ENCODE peak calls at places on chromosomes 11 and 22, in ten cellular contexts. D is body of pancreas, E is HepG2, H is IMR-90, K is esophagus squamous epithelium, R is sigmoid colon, T is heart left ventricle, Y is right lobe of liver, U is uterus, O is HCT116. M is an unnamed sample. For H3K4me1, the result is how much of the 10 kb centered on the place peaks cover.

GRCh38 chr11:76782526-76783293 is 446 bp upstream of the TSKU start:
- DNase-seq in D (peak), E (peak), H (peak), K (no peak), R (peak), T (peak), Y (peak), U (peak), O (peak), M (peak)

GRCh38 chr22:26045855-26046254 is 123.4 kb upstream of the SEZ6L start:
- DNase-seq in D (peak), E (no peak), H (no peak), K (no peak), R (no peak), T (no peak), Y (no peak), U (no peak), O (no peak), M (no peak)

GRCh38 chr11:17277024-17277584 is 565 bp downstream of the NUCB2 start:
- DNase-seq in D (no peak), E (no peak), H (peak), K (no peak), R (peak), T (no peak), Y (no peak), U (no peak), O (no peak), M (no peak)

GRCh38 chr22:26822300-26822699 is 164.9 kb downstream of the MIAT start:
- DNase-seq in D (no peak), E (no peak), H (no peak), K (no peak), R (no peak), T (no peak), Y (no peak), U (no peak), O (no peak), M (no peak)

GRCh38 chr22:36331306-36331911 is 56.4 kb downstream of the MYH9 start:
- DNase-seq in D (peak), E (peak), H (peak), K (peak), R (peak), T (peak), Y (peak), U (peak), O (peak), M (peak)

GRCh38 chr11:66697988-66698387 is 20.3 kb upstream of the RBM4B start:
- DNase-seq in D (no peak), E (no peak), H (no peak), K (no peak), R (no peak), T (no peak), Y (no peak), U (no peak), O (no peak), M (no peak)

GRCh38 chr11:132632641-132633124 is 899.6 kb downstream of the OPCML start:
- DNase-seq in D (peak), E (no peak), H (peak), K (no peak), R (no peak), T (no peak), Y (no peak), U (no peak), O (no peak), M (no peak)

GRCh38 chr11:6297831-6298230 is 22.5 kb downstream of the CAVIN3 start:
- DNase-seq in D (no peak), E (no peak), H (no peak), K (no peak), R (no peak), T (no peak), Y (no peak), U (no peak), O (no peak), M (no peak)

GRCh38 chr22:17815703-17816254 is 41.5 kb upstream of the BID start:
- DNase-seq in D (no peak), E (no peak), H (no peak), K (no peak), R (no peak), T (no peak), Y (no peak), U (no peak), O (no peak), M (no peak)

GRCh38 chr11:1946812-1947480 is at the start of gene MRPL23:
- DNase-seq in D (peak), E (no peak), H (no peak), K (no peak), R (peak), T (no peak), Y (no peak), U (peak), O (no peak), M (no peak)

GRCh38 chr11:122149232-122149631 is 33.2 kb upstream of the BLID start:
- DNase-seq in D (no peak), E (no peak), H (no peak), K (no peak), R (no peak), T (no peak), Y (no peak), U (no peak), O (no peak), M (no peak)

GRCh38 chr11:129960216-129961214 is 42.1 kb downstream of the PRDM10 start:
- DNase-seq in D (no peak), E (peak), H (peak), K (no peak), R (no peak), T (no peak), Y (no peak), U (no peak), O (peak), M (no peak)

GRCh38 chr11:120652705-120653335 is 141.3 kb downstream of the GRIK4 start:
- DNase-seq in D (no peak), E (no peak), H (peak), K (no peak), R (no peak), T (no peak), Y (no peak), U (no peak), O (no peak), M (no peak)

GRCh38 chr11:75450826-75451783 is 18.1 kb upstream of the KLHL35 start:
- DNase-seq in D (no peak), E (no peak), H (no peak), K (no peak), R (no peak), T (no peak), Y (no peak), U (no peak), O (no peak), M (no peak)

GRCh38 chr11:32110795-32111194 is 19.9 kb downstream of the RCN1 start:
- DNase-seq in D (no peak), E (no peak), H (no peak), K (no peak), R (no peak), T (no peak), Y (no peak), U (no peak), O (no peak), M (no peak)

GRCh38 chr11:108697872-108698473 is 33.1 kb downstream of the DDX10 start:
- DNase-seq in D (peak), E (peak), H (peak), K (no peak), R (no peak), T (peak), Y (no peak), U (peak), O (peak), M (peak)

GRCh38 chr11:766106-766940 is 11.0 kb downstream of the GATD1 start:
- DNase-seq in D (no peak), E (no peak), H (no peak), K (no peak), R (no peak), T (no peak), Y (no peak), U (no peak), O (no peak), M (no peak)
- TF ChIP-seq POLR2A in D (no peak), E (peak), H (no peak), K (no peak), R (no peak), T (no peak), Y (no peak), U (no peak), O (no peak), M (no peak)

DNA sequence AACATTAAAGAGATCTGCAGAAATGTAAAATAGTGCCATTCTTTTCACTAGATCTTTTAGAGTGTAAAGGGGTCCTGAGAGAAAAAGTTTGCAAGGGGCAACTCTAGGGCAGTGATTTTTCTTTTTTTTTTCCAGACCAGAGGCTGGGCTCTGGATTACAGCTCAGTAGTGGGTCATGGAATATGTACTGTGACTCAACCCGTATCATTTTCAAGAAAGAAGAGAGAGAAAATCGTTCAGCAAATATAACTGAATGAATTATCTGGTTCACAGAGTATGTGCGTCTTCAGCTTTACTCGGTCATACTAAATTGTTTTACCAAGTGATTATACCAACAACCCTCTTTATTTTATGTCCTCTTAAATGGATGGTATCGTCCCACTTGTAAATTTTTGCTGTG is 3.8 kb downstream of the CEP57 start:
- DNase-seq in D (no peak), E (no peak), H (peak), K (no peak), R (no peak), T (no peak), Y (no peak), U (no peak), O (no peak), M (no peak)
- H3K4me1 ChIP-seq in D (under half), E (under half), H (under half), K (under half), R (under half), T (under half), Y (under half), U (under half), O (under half), M (under half)

GRCh38 chr11:9459573-9460321 is 1.1 kb upstream of the ZNF143 start:
- DNase-seq in D (peak), E (peak), H (peak), K (no peak), R (no peak), T (no peak), Y (no peak), U (no peak), O (peak), M (no peak)

GRCh38 chr11:9462172-9462799 is 1.5 kb downstream of the ZNF143 start:
- DNase-seq in D (no peak), E (no peak), H (peak), K (no peak), R (no peak), T (no peak), Y (no peak), U (no peak), O (no peak), M (no peak)

GRCh38 chr11:9461068-9461759 is 402 bp downstream of the ZNF143 start:
- DNase-seq in D (peak), E (peak), H (peak), K (peak), R (peak), T (peak), Y (peak), U (peak), O (no peak), M (peak)

GRCh38 chr11:9461760-9462134 is 935 bp downstream of the ZNF143 start:
- DNase-seq in D (no peak), E (peak), H (peak), K (no peak), R (no peak), T (no peak), Y (no peak), U (no peak), O (no peak), M (no peak)

GRCh38 chr11:9460322-9461067 is at the start of gene ZNF143:
- DNase-seq in D (peak), E (peak), H (peak), K (peak), R (peak), T (peak), Y (peak), U (peak), O (peak), M (peak)
- TF ChIP-seq POLR2A in D (peak), E (peak), H (no peak), K (no peak), R (peak), T (peak), Y (peak), U (peak), O (no peak), M (peak)

DNA sequence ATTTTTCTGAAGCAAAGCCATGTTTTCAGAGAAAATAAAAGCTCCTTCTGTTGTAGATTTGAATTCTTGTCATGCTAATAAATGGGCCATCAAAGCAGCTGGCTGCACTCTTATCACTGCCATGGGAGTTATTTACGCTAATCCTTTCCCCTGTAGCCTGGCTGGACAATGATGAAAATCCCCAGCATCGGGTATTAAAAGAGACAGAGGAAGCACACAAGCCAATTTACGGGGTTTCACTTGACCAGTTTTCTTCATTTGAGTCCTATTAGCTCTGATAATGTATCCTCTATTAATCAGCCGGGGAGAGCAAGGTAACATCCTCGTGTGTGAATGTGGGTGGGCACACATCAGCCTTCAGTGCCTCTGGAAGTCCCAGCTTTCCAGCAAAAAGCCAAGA is 470.2 kb upstream of the API5 start:
- DNase-seq in D (no peak), E (no peak), H (no peak), K (no peak), R (no peak), T (no peak), Y (no peak), U (no peak), O (no peak), M (no peak)
- H3K4me1 ChIP-seq in D (under half), E (under half), H (under half), K (under half), R (under half), T (under half), Y (under half), U (under half), O (under half), M (under half)